ENCODE peak calls at places on chromosomes 16 and 17, in six cellular contexts. One of them, this sample, is unnamed.

GRCh38 chr16:28606291-28607115 is 3.3 kb downstream of the SULT1A1 start:
- DNase-seq in transverse colon: no peak
- DNase-seq in sigmoid colon: peak; percentile 65
- DNase-seq in K562: no peak
- DNase-seq in H1: no peak
- DNase-seq in SK-N-SH: no peak
- DNase-seq in this sample: no peak

GRCh38 chr17:36149296-36149820 is 27.1 kb downstream of the TBC1D3B start:
- DNase-seq in H1: no peak
- DNase-seq in SK-N-SH: no peak
- DNase-seq in K562: peak; percentile 30
- DNase-seq in sigmoid colon: peak; percentile 64
- DNase-seq in transverse colon: no peak
- DNase-seq in this sample: no peak

GRCh38 chr16:3198334-3199072 is 10.5 kb downstream of the OR1F1 start:
- DNase-seq in sigmoid colon: no peak
- DNase-seq in K562: no peak
- DNase-seq in H1: no peak
- DNase-seq in SK-N-SH: no peak
- DNase-seq in transverse colon: no peak
- DNase-seq in this sample: no peak

GRCh38 chr16:73213761-73214480 is 166.0 kb upstream of the ZFHX3 start:
- DNase-seq in sigmoid colon: no peak
- DNase-seq in SK-N-SH: no peak
- DNase-seq in H1: no peak
- DNase-seq in transverse colon: no peak
- DNase-seq in K562: no peak
- DNase-seq in this sample: no peak

GRCh38 chr16:72808754-72809153 is 239.2 kb downstream of the ZFHX3 start:
- DNase-seq in H1: no peak
- DNase-seq in sigmoid colon: no peak
- DNase-seq in transverse colon: no peak
- DNase-seq in SK-N-SH: no peak
- DNase-seq in K562: no peak
- DNase-seq in this sample: no peak

GRCh38 chr17:36092228-36092627 is 2.3 kb upstream of the CCL3 start:
- DNase-seq in transverse colon: no peak
- DNase-seq in SK-N-SH: no peak
- DNase-seq in sigmoid colon: no peak
- DNase-seq in K562: no peak
- DNase-seq in H1: no peak
- DNase-seq in this sample: no peak

GRCh38 chr16:89363621-89364393 is 126.6 kb downstream of the ANKRD11 start:
- DNase-seq in sigmoid colon: no peak
- DNase-seq in H1: no peak
- DNase-seq in transverse colon: peak; percentile 51
- DNase-seq in K562: peak; percentile 65
- DNase-seq in SK-N-SH: peak; percentile 21
- DNase-seq in this sample: peak; percentile 56

GRCh38 chr17:39618252-39618913 is 8.4 kb upstream of the PPP1R1B start:
- DNase-seq in transverse colon: peak; percentile 34
- DNase-seq in SK-N-SH: peak; percentile 64
- DNase-seq in H1: no peak
- DNase-seq in sigmoid colon: no peak
- DNase-seq in K562: no peak
- DNase-seq in this sample: no peak

GRCh38 chr16:67430504-67431076 is 331 bp upstream of the HSD11B2 start:
- DNase-seq in SK-N-SH: peak; percentile 68
- DNase-seq in transverse colon: peak; percentile 89
- DNase-seq in H1: no peak
- DNase-seq in sigmoid colon: no peak
- DNase-seq in K562: no peak
- DNase-seq in this sample: peak; percentile 65

GRCh38 chr17:61619493-61619892 is 28.5 kb upstream of the NACA2 start:
- DNase-seq in H1: no peak
- DNase-seq in K562: no peak
- DNase-seq in SK-N-SH: no peak
- DNase-seq in sigmoid colon: no peak
- DNase-seq in transverse colon: no peak
- DNase-seq in this sample: no peak

GRCh38 chr16:12010388-12011251 is 34.1 kb downstream of the SNX29 start:
- DNase-seq in H1: no peak
- DNase-seq in SK-N-SH: no peak
- DNase-seq in transverse colon: no peak
- DNase-seq in sigmoid colon: no peak
- DNase-seq in K562: no peak
- DNase-seq in this sample: no peak

GRCh38 chr17:78793968-78794367 is 11.9 kb upstream of the CYTH1 start:
- DNase-seq in H1: no peak
- DNase-seq in K562: no peak
- DNase-seq in sigmoid colon: no peak
- DNase-seq in transverse colon: no peak
- DNase-seq in SK-N-SH: no peak
- DNase-seq in this sample: no peak

GRCh38 chr16:767743-768235 is 7.3 kb downstream of the MSLN start:
- DNase-seq in H1: no peak
- DNase-seq in SK-N-SH: peak; percentile 68
- DNase-seq in sigmoid colon: no peak
- DNase-seq in transverse colon: no peak
- DNase-seq in K562: no peak
- DNase-seq in this sample: no peak

GRCh38 chr17:31494259-31495048 is 103.0 kb downstream of the RAB11FIP4 start:
- DNase-seq in transverse colon: peak; percentile 61
- DNase-seq in SK-N-SH: no peak
- DNase-seq in sigmoid colon: no peak
- DNase-seq in K562: no peak
- DNase-seq in H1: no peak
- DNase-seq in this sample: peak; percentile 44

GRCh38 chr17:8126306-8127066 is 2.6 kb upstream of the HES7 start:
- DNase-seq in H1: no peak
- DNase-seq in sigmoid colon: no peak
- DNase-seq in K562: peak; percentile 68
- DNase-seq in transverse colon: peak; percentile 58
- DNase-seq in SK-N-SH: peak; percentile 84
- DNase-seq in this sample: no peak

GRCh38 chr16:28067604-28068382 is 4.3 kb upstream of the GSG1L start:
- DNase-seq in SK-N-SH: no peak
- DNase-seq in K562: no peak
- DNase-seq in transverse colon: no peak
- DNase-seq in sigmoid colon: no peak
- DNase-seq in H1: no peak
- DNase-seq in this sample: no peak

GRCh38 chr16:3756113-3756512 is 38.8 kb upstream of the TRAP1 start:
- DNase-seq in sigmoid colon: no peak
- DNase-seq in K562: no peak
- DNase-seq in H1: no peak
- DNase-seq in transverse colon: no peak
- DNase-seq in SK-N-SH: no peak
- DNase-seq in this sample: no peak

GRCh38 chr16:85136213-85136704 is 24.0 kb upstream of the CIBAR2 start:
- DNase-seq in sigmoid colon: peak; percentile 80
- DNase-seq in transverse colon: peak; percentile 35
- DNase-seq in SK-N-SH: no peak
- DNase-seq in H1: no peak
- DNase-seq in K562: peak; percentile 27
- DNase-seq in this sample: no peak

GRCh38 chr16:54932737-54933254 is 2.1 kb downstream of the IRX5 start:
- DNase-seq in transverse colon: no peak
- DNase-seq in SK-N-SH: no peak
- DNase-seq in sigmoid colon: no peak
- DNase-seq in H1: no peak
- DNase-seq in K562: no peak
- DNase-seq in this sample: no peak

GRCh38 chr16:49529646-49530045 is 156.0 kb downstream of the C16orf78 start:
- DNase-seq in sigmoid colon: no peak
- DNase-seq in SK-N-SH: no peak
- DNase-seq in transverse colon: no peak
- DNase-seq in H1: no peak
- DNase-seq in K562: no peak
- DNase-seq in this sample: no peak

GRCh38 chr16:53804467-53804866 is 100.5 kb downstream of the FTO start:
- DNase-seq in SK-N-SH: no peak
- DNase-seq in K562: no peak
- DNase-seq in transverse colon: no peak
- DNase-seq in H1: no peak
- DNase-seq in sigmoid colon: no peak
- DNase-seq in this sample: no peak
- TF ChIP-seq POLR2AphosphoS5 in SK-N-SH: no peak
- TF ChIP-seq POLR2AphosphoS5 in K562: no peak
- TF ChIP-seq POLR2AphosphoS5 in transverse colon: no peak
- TF ChIP-seq POLR2AphosphoS5 in H1: no peak
- TF ChIP-seq POLR2AphosphoS5 in sigmoid colon: no peak
- TF ChIP-seq POLR2AphosphoS5 in this sample: no peak

GRCh38 chr16:57479422-57480126 is 6.7 kb downstream of the DOK4 start:
- DNase-seq in transverse colon: peak; percentile 79
- DNase-seq in K562: peak; percentile 23
- DNase-seq in sigmoid colon: no peak
- DNase-seq in SK-N-SH: peak; percentile 85
- DNase-seq in H1: peak; percentile 50
- DNase-seq in this sample: peak; percentile 66
- TF ChIP-seq EP300 in transverse colon: no peak
- TF ChIP-seq EP300 in K562: no peak
- TF ChIP-seq EP300 in sigmoid colon: no peak
- TF ChIP-seq EP300 in SK-N-SH: no peak
- TF ChIP-seq EP300 in H1: peak; percentile 97
- TF ChIP-seq EP300 in this sample: no peak

GRCh38 chr17:81683208-81683583 is 401 bp downstream of the ARL16 start:
- DNase-seq in K562: no peak
- DNase-seq in transverse colon: no peak
- DNase-seq in SK-N-SH: no peak
- DNase-seq in sigmoid colon: no peak
- DNase-seq in H1: no peak
- DNase-seq in this sample: no peak
- TF ChIP-seq POLR2AphosphoS5 in K562: no peak
- TF ChIP-seq POLR2AphosphoS5 in transverse colon: no peak
- TF ChIP-seq POLR2AphosphoS5 in SK-N-SH: no peak
- TF ChIP-seq POLR2AphosphoS5 in sigmoid colon: no peak
- TF ChIP-seq POLR2AphosphoS5 in H1: no peak
- TF ChIP-seq POLR2AphosphoS5 in this sample: no peak

DNA sequence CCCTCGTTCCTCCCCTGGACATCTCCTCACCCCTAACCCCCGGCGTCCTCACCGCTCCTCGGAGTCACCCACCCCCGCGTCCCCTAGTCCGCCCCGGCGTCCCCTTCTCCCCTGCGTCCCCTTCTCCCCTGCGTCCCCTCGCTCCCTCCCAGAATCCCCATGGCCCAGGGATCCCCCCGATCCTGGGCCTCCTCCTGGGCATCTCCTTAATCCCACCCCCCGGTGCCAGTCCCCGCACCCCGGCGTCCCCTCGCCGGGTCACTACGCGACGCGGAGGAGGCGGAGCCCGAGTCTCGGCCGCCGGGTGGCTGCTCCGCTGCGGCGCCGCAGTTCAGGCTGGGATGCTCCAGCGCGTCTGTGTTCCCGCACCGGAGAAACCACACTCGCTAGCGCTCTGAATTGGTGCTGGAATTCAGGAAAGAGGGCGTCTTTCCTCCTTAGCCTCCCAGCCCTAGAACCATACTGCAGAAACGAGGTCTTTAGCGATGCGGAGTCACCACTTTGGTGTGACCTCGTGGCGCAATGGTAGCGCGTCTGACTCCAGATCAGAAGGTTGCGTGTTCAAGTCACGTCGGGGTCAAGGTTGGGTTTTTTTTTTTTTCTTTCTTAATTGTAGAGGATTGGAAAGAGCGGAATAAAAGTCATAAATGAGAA is 25.9 kb upstream of the SLC47A1 start:
- DNase-seq in transverse colon: peak; percentile 91
- DNase-seq in SK-N-SH: peak; percentile 96
- DNase-seq in K562: peak; percentile 67
- DNase-seq in sigmoid colon: peak; percentile 95
- DNase-seq in H1: peak; percentile 77
- DNase-seq in this sample: peak; percentile 91
- TF ChIP-seq EP300 in transverse colon: no peak
- TF ChIP-seq EP300 in SK-N-SH: no peak
- TF ChIP-seq EP300 in K562: peak; percentile 28
- TF ChIP-seq EP300 in sigmoid colon: no peak
- TF ChIP-seq EP300 in H1: peak; percentile 28
- TF ChIP-seq EP300 in this sample: no peak

DNA sequence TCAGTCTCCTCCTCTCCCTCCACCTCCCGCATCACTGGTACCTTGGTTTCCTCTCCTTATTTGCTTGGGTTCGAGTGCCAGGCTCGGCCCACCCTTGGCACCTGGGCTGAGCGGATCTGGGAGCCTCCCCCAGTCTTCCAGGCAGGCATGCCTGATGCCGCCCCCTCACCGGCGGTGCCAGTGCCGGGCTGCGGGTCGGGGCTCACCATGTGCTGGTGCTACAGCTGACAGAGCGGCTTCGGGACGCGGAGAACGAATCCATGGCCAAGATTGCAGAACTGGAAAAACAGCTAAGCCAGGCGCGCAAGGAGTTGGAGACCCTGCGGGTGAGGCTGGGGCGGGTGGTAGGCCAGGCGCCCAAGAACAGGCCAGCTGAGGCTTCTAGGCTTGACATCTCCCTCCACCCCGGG is 19.2 kb downstream of the FMNL1 start:
- DNase-seq in H1: no peak
- DNase-seq in SK-N-SH: no peak
- DNase-seq in transverse colon: no peak
- DNase-seq in sigmoid colon: no peak
- DNase-seq in K562: no peak
- DNase-seq in this sample: no peak
- TF ChIP-seq POLR2AphosphoS5 in H1: no peak
- TF ChIP-seq POLR2AphosphoS5 in SK-N-SH: no peak
- TF ChIP-seq POLR2AphosphoS5 in transverse colon: no peak
- TF ChIP-seq POLR2AphosphoS5 in sigmoid colon: no peak
- TF ChIP-seq POLR2AphosphoS5 in K562: no peak
- TF ChIP-seq POLR2AphosphoS5 in this sample: no peak

GRCh38 chr17:82881900-82882714 is 42.3 kb upstream of the ZNF750 start:
- DNase-seq in H1: no peak
- DNase-seq in sigmoid colon: peak; percentile 89
- DNase-seq in SK-N-SH: no peak
- DNase-seq in K562: peak; percentile 37
- DNase-seq in transverse colon: peak; percentile 51
- DNase-seq in this sample: peak; percentile 63
- TF ChIP-seq EP300 in H1: no peak
- TF ChIP-seq EP300 in sigmoid colon: no peak
- TF ChIP-seq EP300 in SK-N-SH: no peak
- TF ChIP-seq EP300 in K562: no peak
- TF ChIP-seq EP300 in transverse colon: no peak
- TF ChIP-seq EP300 in this sample: no peak